ENCODE peak calls at places on chromosomes 6 and 20, in nine cellular contexts. J is HCT116, B is spleen, S is adipocyte, V is breast epithelium, A is OCI-LY7, F is mesendoderm, T is right lobe of liver, P is ascending aorta. Q is an unnamed sample. For H3K4me1, the result is how much of the 10 kb centered on the place peaks cover.

GRCh38 chr6:73121421-73121993 is 103.8 kb downstream of the KHDC1L start:
- DNase-seq in J (no peak), B (no peak), S (peak), V (no peak), A (no peak), F (peak), T (no peak), P (no peak), Q (no peak)

GRCh38 chr6:57172136-57173055 is at the start of gene BAG2:
- DNase-seq in J (peak), B (peak), S (peak), V (peak), A (peak), F (peak), T (peak), P (peak), Q (peak)

GRCh38 chr20:52497731-52498130 is 306.2 kb upstream of the ZFP64 start:
- DNase-seq in J (no peak), B (no peak), S (no peak), V (no peak), A (no peak), F (no peak), T (no peak), P (no peak), Q (no peak)

GRCh38 chr6:133957780-133958242 is 4.8 kb downstream of the TBPL1 start:
- DNase-seq in J (no peak), B (no peak), S (no peak), V (no peak), A (no peak), F (no peak), T (no peak), P (no peak), Q (no peak)

GRCh38 chr20:58599966-58600365 is 51.1 kb upstream of the STX16 start:
- DNase-seq in J (no peak), B (peak), S (no peak), V (no peak), A (no peak), F (no peak), T (no peak), P (no peak), Q (no peak)

GRCh38 chr20:13432126-13432525 is 206.6 kb downstream of the TASP1 start:
- DNase-seq in J (no peak), B (no peak), S (no peak), V (no peak), A (no peak), F (no peak), T (no peak), P (no peak), Q (no peak)

GRCh38 chr20:22546344-22546743 is 38.0 kb downstream of the FOXA2 start:
- DNase-seq in J (no peak), B (no peak), S (no peak), V (no peak), A (no peak), F (no peak), T (no peak), P (no peak), Q (no peak)

GRCh38 chr6:7750183-7750582 is 24.3 kb downstream of the BMP6 start:
- DNase-seq in J (no peak), B (no peak), S (no peak), V (no peak), A (no peak), F (no peak), T (no peak), P (no peak), Q (no peak)

GRCh38 chr20:25249198-25249931 is 1.5 kb downstream of the PYGB start:
- DNase-seq in J (no peak), B (no peak), S (peak), V (no peak), A (peak), F (no peak), T (no peak), P (peak), Q (no peak)
- H3K4me1 ChIP-seq in J (under half), B (half or more), S (half or more), V (under half), A (under half), F (under half), T (under half), P (under half), Q (under half)

DNA sequence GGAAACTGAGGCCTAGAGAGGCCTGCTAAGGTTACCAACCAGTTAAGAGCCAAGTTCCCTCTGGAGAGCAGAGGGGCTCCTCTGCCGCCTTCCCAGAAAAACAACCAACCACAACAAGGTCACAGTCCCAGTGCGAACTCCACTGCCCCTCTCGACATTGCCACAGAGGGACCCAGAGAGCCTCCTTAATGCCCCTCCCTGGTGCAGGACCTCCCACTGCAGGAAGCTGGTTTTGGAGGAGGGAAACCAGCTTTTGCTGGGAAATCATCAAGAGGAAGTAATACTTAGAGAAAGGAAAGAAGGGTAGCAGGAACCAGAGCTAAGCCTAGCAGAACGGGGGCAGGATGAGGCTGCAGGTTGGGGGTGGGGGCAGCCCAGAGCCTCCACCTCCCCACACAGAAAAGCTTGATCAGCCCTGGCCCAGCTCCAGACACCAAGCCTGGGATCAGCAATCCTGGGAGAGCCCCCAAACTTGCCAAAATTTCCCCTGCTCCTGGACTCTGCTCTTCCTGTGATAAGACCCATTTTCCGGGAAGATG is 37.7 kb upstream of the SIRPA start:
- DNase-seq in J (no peak), B (no peak), S (no peak), V (no peak), A (no peak), F (peak), T (no peak), P (no peak), Q (no peak)
- H3K4me1 ChIP-seq in J (under half), B (half or more), S (under half), V (under half), A (under half), F (under half), T (under half), P (under half), Q (under half)

DNA sequence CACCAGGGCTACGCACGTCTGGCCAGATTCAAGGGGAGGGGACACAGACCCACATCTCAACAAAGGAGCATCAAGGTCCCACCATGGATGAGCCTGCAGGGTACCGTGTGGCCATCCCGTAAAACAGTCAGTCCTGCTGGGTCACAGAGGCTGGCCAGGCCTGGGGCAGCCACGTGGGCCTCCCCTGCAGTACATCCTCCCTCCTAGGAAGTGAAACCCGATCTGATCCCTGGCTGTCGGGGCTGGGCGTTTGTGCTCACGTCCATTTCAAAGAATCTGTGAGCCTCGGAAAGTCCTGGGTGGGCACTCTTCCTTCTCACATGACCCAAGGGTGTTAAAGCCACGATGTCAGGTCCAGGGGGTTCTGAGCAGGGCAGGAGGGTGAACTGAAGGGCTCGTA is 14.3 kb downstream of the SULF2 start:
- DNase-seq in J (no peak), B (no peak), S (no peak), V (no peak), A (no peak), F (no peak), T (no peak), P (no peak), Q (no peak)
- H3K4me1 ChIP-seq in J (under half), B (under half), S (under half), V (under half), A (under half), F (under half), T (under half), P (under half), Q (under half)

GRCh38 chr6:41920921-41921711 is at the start of the genes BYSL and MED20:
- DNase-seq in J (peak), B (peak), S (peak), V (peak), A (peak), F (peak), T (peak), P (peak), Q (peak)
- H3K4me1 ChIP-seq in J (under half), B (half or more), S (under half), V (under half), A (under half), F (under half), T (under half), P (under half), Q (under half)

GRCh38 chr6:137792160-137793033 is 74.7 kb upstream of the TNFAIP3 start:
- DNase-seq in J (no peak), B (no peak), S (no peak), V (no peak), A (no peak), F (no peak), T (no peak), P (no peak), Q (no peak)

GRCh38 chr6:137793805-137794508 is 73.1 kb upstream of the TNFAIP3 start:
- DNase-seq in J (no peak), B (no peak), S (no peak), V (no peak), A (no peak), F (peak), T (no peak), P (no peak), Q (no peak)

GRCh38 chr6:137795510-137795909 is 71.5 kb upstream of the TNFAIP3 start:
- DNase-seq in J (no peak), B (no peak), S (no peak), V (no peak), A (no peak), F (no peak), T (no peak), P (no peak), Q (no peak)

GRCh38 chr6:137791281-137792159 is 75.5 kb upstream of the TNFAIP3 start:
- DNase-seq in J (no peak), B (no peak), S (no peak), V (no peak), A (no peak), F (no peak), T (no peak), P (no peak), Q (no peak)

DNA sequence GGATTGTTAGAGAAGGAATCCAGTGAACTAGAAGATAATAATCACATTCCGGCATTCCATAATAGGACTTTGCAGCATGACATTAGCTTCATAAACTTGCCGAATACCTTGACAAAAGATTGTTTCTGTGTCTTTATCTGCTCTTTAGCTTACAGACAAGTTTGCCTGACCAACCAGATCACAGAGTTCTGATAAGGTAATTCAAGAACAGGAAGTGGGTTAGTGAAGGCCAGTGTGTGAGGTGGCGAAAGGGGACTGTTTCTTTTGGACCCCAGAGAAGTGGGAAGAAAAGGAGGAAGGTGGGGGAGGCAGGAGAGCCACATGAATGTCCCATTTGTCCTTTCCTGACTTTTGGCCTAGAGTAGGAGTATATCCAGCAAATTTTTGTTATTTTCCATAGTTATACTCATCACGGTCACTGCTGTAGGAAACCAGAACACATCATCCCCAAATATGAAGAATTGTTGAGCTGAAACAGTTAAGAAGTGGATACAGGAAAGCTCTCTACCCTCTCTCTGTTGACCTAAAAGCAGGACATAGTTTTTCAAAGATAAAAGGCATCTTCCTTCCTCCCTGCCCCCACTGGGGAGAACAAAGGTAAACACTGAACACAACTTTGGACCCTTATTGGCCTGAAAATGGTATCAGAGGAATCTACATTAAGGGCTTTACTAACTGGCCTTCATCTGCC is 72.4 kb upstream of the TNFAIP3 start:
- DNase-seq in J (no peak), B (no peak), S (no peak), V (no peak), A (no peak), F (peak), T (no peak), P (no peak), Q (no peak)
- H3K4me1 ChIP-seq in J (under half), B (half or more), S (under half), V (under half), A (under half), F (under half), T (under half), P (under half), Q (under half)

GRCh38 chr20:50130995-50131394 is 18.0 kb upstream of the UBE2V1 start:
- DNase-seq in J (no peak), B (no peak), S (no peak), V (no peak), A (no peak), F (no peak), T (no peak), P (peak), Q (no peak)

GRCh38 chr20:50133041-50133440 is 20.1 kb upstream of the UBE2V1 start:
- DNase-seq in J (no peak), B (no peak), S (no peak), V (no peak), A (no peak), F (no peak), T (no peak), P (no peak), Q (no peak)

GRCh38 chr20:50136822-50137599 is 16.5 kb downstream of the PEDS1 start:
- DNase-seq in J (no peak), B (no peak), S (no peak), V (no peak), A (no peak), F (no peak), T (no peak), P (no peak), Q (no peak)

GRCh38 chr20:50130346-50130703 is 17.4 kb upstream of the UBE2V1 start:
- DNase-seq in J (no peak), B (no peak), S (no peak), V (no peak), A (no peak), F (no peak), T (no peak), P (no peak), Q (no peak)

DNA sequence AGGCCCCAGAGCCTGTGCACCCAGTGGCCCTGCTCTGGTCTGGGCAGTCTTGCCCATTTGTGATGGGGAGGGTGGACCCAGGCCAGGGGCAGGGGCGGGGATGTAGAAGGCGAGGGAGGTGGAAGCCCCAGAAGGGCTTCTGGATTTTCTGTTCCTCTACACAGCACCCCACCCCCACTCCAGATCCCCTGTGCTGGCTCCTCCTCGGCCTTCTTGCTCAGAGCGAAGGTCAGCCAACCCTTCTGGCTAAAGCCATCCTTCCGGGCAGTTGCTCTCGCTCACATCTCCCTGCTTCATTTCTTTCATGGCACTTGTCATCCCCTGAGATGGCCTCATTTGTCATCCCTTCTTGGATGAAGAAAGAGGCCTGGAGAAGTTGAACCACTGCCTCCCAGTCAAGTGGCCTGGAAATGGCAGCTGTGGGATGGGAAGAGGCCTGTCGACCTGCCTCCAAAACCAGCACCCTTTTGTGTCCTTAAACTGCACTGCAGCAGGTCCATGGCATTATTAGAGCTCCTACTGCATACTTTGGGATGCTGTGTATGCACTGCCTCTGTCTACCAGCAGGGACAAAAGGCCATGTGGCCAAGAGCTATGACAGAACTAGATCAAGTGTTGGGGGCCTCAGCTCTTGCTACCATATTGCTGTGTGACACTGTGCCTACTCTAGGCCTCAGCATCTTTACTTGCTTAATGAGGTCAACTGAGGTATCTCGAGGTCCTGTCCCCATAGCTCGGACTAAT is 19.9 kb downstream of the PEDS1 start:
- DNase-seq in J (no peak), B (no peak), S (no peak), V (no peak), A (no peak), F (no peak), T (no peak), P (no peak), Q (no peak)
- H3K4me1 ChIP-seq in J (under half), B (under half), S (under half), V (under half), A (under half), F (under half), T (under half), P (under half), Q (under half)

GRCh38 chr20:53942121-53942816 is 128.1 kb downstream of the BCAS1 start:
- DNase-seq in J (no peak), B (no peak), S (no peak), V (no peak), A (peak), F (peak), T (no peak), P (no peak), Q (no peak)

GRCh38 chr20:53939554-53940355 is 130.6 kb downstream of the BCAS1 start:
- DNase-seq in J (peak), B (peak), S (peak), V (peak), A (peak), F (peak), T (peak), P (peak), Q (peak)

GRCh38 chr20:53940356-53940694 is 130.1 kb downstream of the BCAS1 start:
- DNase-seq in J (no peak), B (no peak), S (no peak), V (no peak), A (no peak), F (no peak), T (no peak), P (no peak), Q (no peak)

GRCh38 chr20:53941680-53942079 is 128.7 kb downstream of the BCAS1 start:
- DNase-seq in J (no peak), B (no peak), S (no peak), V (no peak), A (no peak), F (no peak), T (no peak), P (no peak), Q (no peak)

DNA sequence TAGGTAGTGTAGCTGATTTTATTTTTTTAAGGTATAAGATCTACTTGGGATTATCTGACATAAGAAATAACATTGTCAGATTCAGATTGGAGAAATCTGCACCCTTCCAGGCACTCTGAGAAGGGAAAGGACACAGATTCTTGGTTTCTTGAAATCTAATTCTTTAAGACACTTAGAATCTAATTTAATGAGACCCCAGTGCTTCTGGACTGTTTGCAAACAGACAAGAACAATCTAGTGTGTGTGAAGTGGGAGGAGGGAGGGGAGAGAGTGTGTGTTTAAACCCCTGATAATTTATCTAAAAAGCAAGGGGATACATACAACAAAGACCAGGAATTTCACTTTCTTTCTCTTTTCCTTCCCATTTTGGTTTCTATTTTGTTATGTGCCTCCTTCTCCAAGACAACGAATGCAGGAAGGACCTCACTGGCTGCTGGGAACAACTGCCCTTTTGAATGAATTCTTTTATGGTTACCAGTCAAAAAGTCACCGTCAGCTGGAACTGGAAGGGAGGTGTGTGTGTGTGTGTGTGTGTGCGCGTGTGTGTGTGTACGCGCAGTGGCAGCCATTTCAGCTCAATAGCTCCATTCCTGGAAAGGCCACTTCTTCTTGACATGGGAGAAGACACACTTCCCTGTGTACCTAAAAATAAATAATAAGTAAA is 129.4 kb downstream of the BCAS1 start:
- DNase-seq in J (no peak), B (no peak), S (peak), V (no peak), A (peak), F (peak), T (no peak), P (no peak), Q (no peak)
- H3K4me1 ChIP-seq in J (under half), B (half or more), S (half or more), V (under half), A (half or more), F (under half), T (under half), P (under half), Q (under half)

GRCh38 chr6:106098383-106099234 is 12.5 kb downstream of the PRDM1 start:
- DNase-seq in J (peak), B (peak), S (peak), V (no peak), A (peak), F (peak), T (no peak), P (peak), Q (no peak)

GRCh38 chr6:106097368-106098231 is 11.5 kb downstream of the PRDM1 start:
- DNase-seq in J (no peak), B (no peak), S (peak), V (no peak), A (peak), F (peak), T (no peak), P (no peak), Q (no peak)

GRCh38 chr6:106101466-106101865 is 15.3 kb downstream of the PRDM1 start:
- DNase-seq in J (no peak), B (no peak), S (no peak), V (no peak), A (no peak), F (no peak), T (no peak), P (no peak), Q (no peak)

GRCh38 chr6:106100755-106101154 is 14.6 kb downstream of the PRDM1 start:
- DNase-seq in J (no peak), B (no peak), S (no peak), V (no peak), A (no peak), F (no peak), T (no peak), P (no peak), Q (no peak)

GRCh38 chr6:106099235-106099537 is 13.1 kb downstream of the PRDM1 start:
- DNase-seq in J (no peak), B (no peak), S (no peak), V (no peak), A (no peak), F (no peak), T (no peak), P (no peak), Q (no peak)
- H3K4me1 ChIP-seq in J (under half), B (half or more), S (under half), V (under half), A (under half), F (under half), T (under half), P (under half), Q (under half)

DNA sequence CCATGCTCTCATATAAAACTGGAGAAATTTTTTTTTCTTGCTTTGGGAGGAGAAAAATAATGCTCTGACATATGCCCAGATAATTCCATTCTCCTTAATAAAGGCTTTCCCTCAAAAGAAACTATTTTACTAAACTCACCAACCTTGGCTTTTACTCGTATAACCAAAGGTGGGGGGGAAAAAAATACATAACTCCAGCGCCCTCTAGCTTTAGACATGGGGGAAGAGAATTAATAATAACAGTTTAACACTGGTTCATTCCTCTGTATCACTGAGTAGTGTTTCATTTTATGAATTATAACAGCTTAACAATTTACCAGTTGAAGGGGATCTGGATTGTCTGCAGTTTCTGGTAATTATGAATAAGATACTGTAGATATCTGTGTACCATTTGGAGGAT is 1226.1 kb downstream of the GRIK2 start:
- DNase-seq in J (peak), B (no peak), S (peak), V (no peak), A (peak), F (peak), T (no peak), P (no peak), Q (no peak)
- H3K4me1 ChIP-seq in J (under half), B (under half), S (under half), V (under half), A (under half), F (under half), T (under half), P (under half), Q (under half)